ENCODE peak calls at places on chromosomes 2 and 18, in five cellular contexts. X, I, C, G and F are unnamed samples.

GRCh38 chr2:219076253-219076652 is 15.5 kb upstream of the IHH start:
- DNase-seq in X (no peak), I (no peak), C (no peak), G (no peak), F (no peak)

GRCh38 chr2:16296331-16297250 is 356.2 kb downstream of the MYCN start:
- DNase-seq in X (no peak), I (no peak), C (no peak), G (no peak), F (no peak)

GRCh38 chr2:108194409-108195132 is 45.2 kb upstream of the SULT1C3 start:
- DNase-seq in X (no peak), I (no peak), C (no peak), G (no peak), F (no peak)

GRCh38 chr18:48614005-48614404 is 75.2 kb downstream of the CTIF start:
- DNase-seq in X (no peak), I (no peak), C (no peak), G (no peak), F (no peak)

GRCh38 chr2:114022360-114023085 is 132.6 kb downstream of the ACTR3 start:
- DNase-seq in X (no peak), I (no peak), C (no peak), G (no peak), F (no peak)

GRCh38 chr18:47767699-47768098 is 162.8 kb downstream of the SMAD2 start:
- DNase-seq in X (no peak), I (no peak), C (no peak), G (no peak), F (no peak)

GRCh38 chr2:26555246-26556133 is 77.6 kb upstream of the OTOF start:
- DNase-seq in X (peak), I (no peak), C (no peak), G (no peak), F (no peak)

GRCh38 chr2:49113046-49113445 is 41.3 kb downstream of the FSHR start:
- DNase-seq in X (peak), I (no peak), C (no peak), G (no peak), F (no peak)

GRCh38 chr2:218400930-218401833 is 1.5 kb downstream of the CTDSP1 start:
- DNase-seq in X (peak), I (peak), C (no peak), G (no peak), F (no peak)

GRCh38 chr2:3348771-3349170 is 28.8 kb downstream of the EIPR1 start:
- DNase-seq in X (peak), I (no peak), C (no peak), G (no peak), F (no peak)

GRCh38 chr2:187422277-187422676 is 25.8 kb downstream of the CALCRL start:
- DNase-seq in X (no peak), I (no peak), C (peak), G (no peak), F (no peak)

GRCh38 chr2:29627366-29627765 is 294.0 kb downstream of the ALK start:
- DNase-seq in X (no peak), I (no peak), C (no peak), G (no peak), F (no peak)

GRCh38 chr2:179251865-179252264 is 12.8 kb downstream of the SESTD1 start:
- DNase-seq in X (no peak), I (no peak), C (no peak), G (no peak), F (no peak)

GRCh38 chr2:106028192-106028591 is 165.9 kb downstream of the UXS1 start:
- DNase-seq in X (no peak), I (no peak), C (no peak), G (no peak), F (no peak)

GRCh38 chr2:15142069-15142689 is 419.0 kb downstream of the NBAS start:
- DNase-seq in X (no peak), I (peak), C (no peak), G (peak), F (no peak)

GRCh38 chr2:235698028-235698427 is 204.2 kb downstream of the AGAP1 start:
- DNase-seq in X (no peak), I (no peak), C (no peak), G (no peak), F (no peak)

GRCh38 chr2:71608441-71608840 is 155.1 kb downstream of the DYSF start:
- DNase-seq in X (no peak), I (no peak), C (no peak), G (no peak), F (no peak)

GRCh38 chr2:218286570-218287459 is 5.5 kb downstream of the TMBIM1 start:
- DNase-seq in X (peak), I (peak), C (peak), G (peak), F (no peak)

GRCh38 chr2:65991332-65991731 is 443.6 kb upstream of the MEIS1 start:
- DNase-seq in X (no peak), I (no peak), C (no peak), G (no peak), F (no peak)

GRCh38 chr18:51165296-51165695 is 32.2 kb downstream of the MEX3C start:
- DNase-seq in X (peak), I (no peak), C (no peak), G (no peak), F (no peak)